ENCODE peak calls at places on chromosomes 2 and 18, in seven cellular contexts. E is PC-3, N is HCT116, J is aorta, W is HepG2, D is RWPE2, Z is body of pancreas. I is an unnamed sample.

GRCh38 chr2:233075141-233075965 is 15.2 kb downstream of the INPP5D start:
- ATAC-seq in E (no peak), N (no peak), J (no peak), W (peak), D (no peak), Z (no peak), I (peak)

GRCh38 chr2:201130524-201131186 is 14.7 kb downstream of the CFLAR start:
- ATAC-seq in E (peak), N (peak), J (no peak), W (no peak), D (peak), Z (peak), I (peak)

GRCh38 chr2:27711804-27712203 is 48.1 kb downstream of the SLC4A1AP start:
- ATAC-seq in E (no peak), N (no peak), J (no peak), W (no peak), D (no peak), Z (no peak), I (no peak)

GRCh38 chr2:62370304-62371250 is 135.4 kb downstream of the TMEM17 start:
- ATAC-seq in E (no peak), N (no peak), J (no peak), W (no peak), D (no peak), Z (no peak), I (no peak)

GRCh38 chr18:50056185-50056584 is 138.8 kb downstream of the MYO5B start:
- ATAC-seq in E (no peak), N (no peak), J (no peak), W (no peak), D (no peak), Z (no peak), I (no peak)

GRCh38 chr2:115825912-115826311 is 1383.5 kb downstream of the DPP10 start:
- ATAC-seq in E (no peak), N (no peak), J (no peak), W (no peak), D (no peak), Z (no peak), I (no peak)

GRCh38 chr2:151200277-151200676 is 61.4 kb downstream of the RBM43 start:
- ATAC-seq in E (no peak), N (no peak), J (no peak), W (no peak), D (no peak), Z (no peak), I (no peak)

GRCh38 chr2:85243101-85244072 is 84.4 kb downstream of the TGOLN2 start:
- ATAC-seq in E (no peak), N (peak), J (peak), W (peak), D (no peak), Z (peak), I (peak)

GRCh38 chr2:25098558-25099486 is 56.9 kb downstream of the EFR3B start:
- ATAC-seq in E (no peak), N (no peak), J (peak), W (no peak), D (peak), Z (peak), I (peak)

GRCh38 chr2:142857247-142858154 is 20.0 kb upstream of the KYNU start:
- ATAC-seq in E (peak), N (no peak), J (no peak), W (no peak), D (peak), Z (no peak), I (no peak)

GRCh38 chr2:117918608-117919007 is 95.3 kb downstream of the CCDC93 start:
- ATAC-seq in E (no peak), N (no peak), J (no peak), W (no peak), D (no peak), Z (peak), I (no peak)

GRCh38 chr2:44918095-44918775 is 23.3 kb upstream of the SIX3 start:
- ATAC-seq in E (peak), N (peak), J (no peak), W (no peak), D (peak), Z (no peak), I (no peak)

GRCh38 chr2:55268288-55268906 is 634 bp downstream of the MTIF2 start:
- ATAC-seq in E (peak), N (peak), J (no peak), W (peak), D (no peak), Z (no peak), I (no peak)

GRCh38 chr2:67260348-67261277 is 136.5 kb upstream of the ETAA1 start:
- ATAC-seq in E (peak), N (no peak), J (peak), W (no peak), D (peak), Z (peak), I (peak)

GRCh38 chr2:188787002-188787660 is 187.0 kb upstream of the COL3A1 start:
- ATAC-seq in E (peak), N (peak), J (peak), W (no peak), D (no peak), Z (no peak), I (peak)

GRCh38 chr2:238174701-238175100 is 15.9 kb downstream of the ERFE start:
- ATAC-seq in E (no peak), N (no peak), J (no peak), W (no peak), D (no peak), Z (no peak), I (no peak)

GRCh38 chr18:52615943-52616342 is 275.9 kb downstream of the DCC start:
- ATAC-seq in E (no peak), N (no peak), J (no peak), W (no peak), D (no peak), Z (no peak), I (no peak)

GRCh38 chr2:157338013-157338412 is 12.4 kb upstream of the ERMN start:
- ATAC-seq in E (no peak), N (no peak), J (no peak), W (no peak), D (no peak), Z (no peak), I (no peak)

GRCh38 chr2:23320058-23320457 is 64.9 kb upstream of the KLHL29 start:
- ATAC-seq in E (no peak), N (no peak), J (no peak), W (no peak), D (no peak), Z (no peak), I (no peak)

GRCh38 chr2:201216918-201217317 is 34.0 kb downstream of the CASP10 start:
- ATAC-seq in E (no peak), N (no peak), J (no peak), W (no peak), D (no peak), Z (no peak), I (no peak)

GRCh38 chr2:204108301-204108700 is 171.7 kb downstream of the ICOS start:
- ATAC-seq in E (no peak), N (peak), J (no peak), W (peak), D (no peak), Z (no peak), I (peak)

GRCh38 chr18:9869713-9870430 is 15.9 kb upstream of the TXNDC2 start:
- ATAC-seq in E (no peak), N (peak), J (peak), W (peak), D (peak), Z (peak), I (peak)

GRCh38 chr2:60852282-60852860 is 29.0 kb upstream of the REL start:
- ATAC-seq in E (no peak), N (no peak), J (no peak), W (no peak), D (no peak), Z (no peak), I (peak)

GRCh38 chr2:165820296-165820695 is 26.2 kb upstream of the GALNT3 start:
- ATAC-seq in E (no peak), N (no peak), J (no peak), W (no peak), D (no peak), Z (peak), I (no peak)

GRCh38 chr2:61978522-61978921 is 73.0 kb downstream of the COMMD1 start:
- ATAC-seq in E (no peak), N (no peak), J (peak), W (no peak), D (no peak), Z (no peak), I (no peak)

GRCh38 chr18:27136208-27136535 is 48.9 kb downstream of the CHST9 start:
- ATAC-seq in E (no peak), N (peak), J (no peak), W (peak), D (peak), Z (peak), I (no peak)

GRCh38 chr18:44786257-44786656 is 105.6 kb downstream of the SETBP1 start:
- ATAC-seq in E (no peak), N (no peak), J (no peak), W (no peak), D (no peak), Z (no peak), I (no peak)

GRCh38 chr2:35409762-35410161 is 945.8 kb upstream of the CRIM1 start:
- ATAC-seq in E (no peak), N (no peak), J (no peak), W (no peak), D (no peak), Z (no peak), I (no peak)

GRCh38 chr2:218397502-218398436 is 1.9 kb upstream of the CTDSP1 start:
- ATAC-seq in E (peak), N (peak), J (peak), W (peak), D (peak), Z (peak), I (no peak)
- H3K4me3 ChIP-seq in E (peak), N (peak), J (peak), W (peak), D (peak), Z (no peak), I (peak)

GRCh38 chr2:128493880-128494279 is 175.2 kb upstream of the HS6ST1 start:
- ATAC-seq in E (no peak), N (no peak), J (no peak), W (no peak), D (no peak), Z (peak), I (no peak)
- H3K4me3 ChIP-seq in E (no peak), N (no peak), J (no peak), W (no peak), D (no peak), Z (no peak), I (no peak)

GRCh38 chr2:43676322-43677050 is at the start of gene C1GALT1C1L:
- ATAC-seq in E (no peak), N (peak), J (peak), W (peak), D (peak), Z (peak), I (peak)
- H3K4me3 ChIP-seq in E (no peak), N (peak), J (peak), W (peak), D (peak), Z (peak), I (peak)

GRCh38 chr18:62386616-62387015 is 61.5 kb downstream of the TNFRSF11A start:
- ATAC-seq in E (no peak), N (no peak), J (no peak), W (no peak), D (no peak), Z (no peak), I (no peak)

GRCh38 chr18:62386091-62386490 is 61.0 kb downstream of the TNFRSF11A start:
- ATAC-seq in E (no peak), N (no peak), J (no peak), W (no peak), D (no peak), Z (no peak), I (no peak)

GRCh38 chr18:62384068-62384467 is 59.0 kb downstream of the TNFRSF11A start:
- ATAC-seq in E (peak), N (no peak), J (no peak), W (no peak), D (no peak), Z (no peak), I (no peak)

GRCh38 chr18:62387257-62387656 is 62.1 kb downstream of the TNFRSF11A start:
- ATAC-seq in E (peak), N (no peak), J (no peak), W (no peak), D (no peak), Z (no peak), I (no peak)

GRCh38 chr18:62384610-62385097 is 59.5 kb downstream of the TNFRSF11A start:
- ATAC-seq in E (peak), N (no peak), J (no peak), W (no peak), D (peak), Z (peak), I (no peak)
- H3K4me3 ChIP-seq in E (no peak), N (no peak), J (no peak), W (no peak), D (peak), Z (no peak), I (peak)

GRCh38 chr18:58128286-58129018 is 84.4 kb downstream of the NEDD4L start:
- ATAC-seq in E (no peak), N (no peak), J (no peak), W (peak), D (no peak), Z (peak), I (no peak)
- H3K4me3 ChIP-seq in E (no peak), N (no peak), J (no peak), W (no peak), D (no peak), Z (no peak), I (no peak)

GRCh38 chr2:37203708-37204107 is 7.4 kb downstream of the CEBPZOS start:
- ATAC-seq in E (no peak), N (no peak), J (no peak), W (no peak), D (no peak), Z (no peak), I (no peak)
- H3K4me3 ChIP-seq in E (no peak), N (no peak), J (no peak), W (no peak), D (no peak), Z (no peak), I (no peak)

I was measured in gastroesophageal sphincter.